ENCODE peak calls at places on chromosomes 12 and 14, in five cellular contexts. One of them, this sample, is unnamed.

GRCh38 chr14:96040836-96041371 is 1.7 kb downstream of the C14orf132 start:
- DNase-seq in HepG2: no peak
- DNase-seq in HCT116: no peak
- DNase-seq in K562: no peak
- DNase-seq in GM12878: no peak
- DNase-seq in this sample: no peak

GRCh38 chr14:61753631-61754030 is 8.6 kb upstream of the SNAPC1 start:
- DNase-seq in HepG2: peak
- DNase-seq in GM12878: no peak
- DNase-seq in HCT116: no peak
- DNase-seq in K562: peak
- DNase-seq in this sample: peak

GRCh38 chr14:92846162-92846897 is 52.2 kb downstream of the GOLGA5 start:
- DNase-seq in HCT116: peak
- DNase-seq in K562: peak
- DNase-seq in GM12878: peak
- DNase-seq in HepG2: no peak
- DNase-seq in this sample: no peak

GRCh38 chr14:78637489-78637888 is 467.3 kb downstream of the NRXN3 start:
- DNase-seq in GM12878: no peak
- DNase-seq in K562: no peak
- DNase-seq in HCT116: no peak
- DNase-seq in HepG2: no peak
- DNase-seq in this sample: no peak

GRCh38 chr14:89848165-89848564 is 106.4 kb downstream of the EFCAB11 start:
- DNase-seq in HepG2: no peak
- DNase-seq in K562: no peak
- DNase-seq in HCT116: no peak
- DNase-seq in GM12878: no peak
- DNase-seq in this sample: no peak

GRCh38 chr12:1815814-1816729 is 4.3 kb upstream of the LRTM2 start:
- DNase-seq in HCT116: no peak
- DNase-seq in K562: no peak
- DNase-seq in GM12878: no peak
- DNase-seq in HepG2: peak
- DNase-seq in this sample: no peak

GRCh38 chr14:76500480-76500879 is 124.5 kb downstream of the ESRRB start:
- DNase-seq in K562: no peak
- DNase-seq in HepG2: no peak
- DNase-seq in HCT116: no peak
- DNase-seq in GM12878: no peak
- DNase-seq in this sample: no peak

GRCh38 chr12:6863586-6864321 is 3.6 kb upstream of the TPI1 start:
- DNase-seq in K562: no peak
- DNase-seq in HCT116: no peak
- DNase-seq in GM12878: no peak
- DNase-seq in HepG2: no peak
- DNase-seq in this sample: no peak

GRCh38 chr14:38171197-38171596 is 36.5 kb upstream of the SSTR1 start:
- DNase-seq in K562: no peak
- DNase-seq in GM12878: no peak
- DNase-seq in HepG2: no peak
- DNase-seq in HCT116: no peak
- DNase-seq in this sample: no peak

GRCh38 chr14:103694572-103695026 is 20.7 kb downstream of the XRCC3 start:
- DNase-seq in HepG2: no peak
- DNase-seq in HCT116: no peak
- DNase-seq in K562: no peak
- DNase-seq in GM12878: no peak
- DNase-seq in this sample: no peak
- TF ChIP-seq JUND in HepG2: no peak
- TF ChIP-seq JUND in HCT116: no peak
- TF ChIP-seq JUND in K562: no peak
- TF ChIP-seq JUND in GM12878: no peak
- TF ChIP-seq JUND in this sample: no peak

GRCh38 chr12:40344312-40344711 is 119.5 kb downstream of the LRRK2 start:
- DNase-seq in HepG2: no peak
- DNase-seq in HCT116: no peak
- DNase-seq in GM12878: no peak
- DNase-seq in K562: no peak
- DNase-seq in this sample: no peak

GRCh38 chr12:40338071-40338470 is 113.3 kb downstream of the LRRK2 start:
- DNase-seq in HepG2: no peak
- DNase-seq in K562: no peak
- DNase-seq in HCT116: no peak
- DNase-seq in GM12878: no peak
- DNase-seq in this sample: no peak

GRCh38 chr12:40336573-40337199 is 111.9 kb downstream of the LRRK2 start:
- DNase-seq in K562: peak
- DNase-seq in HepG2: peak
- DNase-seq in HCT116: no peak
- DNase-seq in GM12878: no peak
- DNase-seq in this sample: peak

GRCh38 chr12:40342010-40342409 is 117.2 kb downstream of the LRRK2 start:
- DNase-seq in GM12878: no peak
- DNase-seq in K562: no peak
- DNase-seq in HCT116: no peak
- DNase-seq in HepG2: no peak
- DNase-seq in this sample: no peak
- TF ChIP-seq JUND in GM12878: no peak
- TF ChIP-seq JUND in K562: no peak
- TF ChIP-seq JUND in HCT116: no peak
- TF ChIP-seq JUND in HepG2: no peak
- TF ChIP-seq JUND in this sample: no peak

GRCh38 chr12:26880625-26881024 is 47.6 kb upstream of the ITPR2 start:
- DNase-seq in GM12878: no peak
- DNase-seq in K562: no peak
- DNase-seq in HCT116: no peak
- DNase-seq in HepG2: no peak
- DNase-seq in this sample: no peak

GRCh38 chr12:26874501-26875296 is 41.7 kb upstream of the ITPR2 start:
- DNase-seq in HCT116: no peak
- DNase-seq in HepG2: no peak
- DNase-seq in K562: peak
- DNase-seq in GM12878: peak
- DNase-seq in this sample: no peak

DNA sequence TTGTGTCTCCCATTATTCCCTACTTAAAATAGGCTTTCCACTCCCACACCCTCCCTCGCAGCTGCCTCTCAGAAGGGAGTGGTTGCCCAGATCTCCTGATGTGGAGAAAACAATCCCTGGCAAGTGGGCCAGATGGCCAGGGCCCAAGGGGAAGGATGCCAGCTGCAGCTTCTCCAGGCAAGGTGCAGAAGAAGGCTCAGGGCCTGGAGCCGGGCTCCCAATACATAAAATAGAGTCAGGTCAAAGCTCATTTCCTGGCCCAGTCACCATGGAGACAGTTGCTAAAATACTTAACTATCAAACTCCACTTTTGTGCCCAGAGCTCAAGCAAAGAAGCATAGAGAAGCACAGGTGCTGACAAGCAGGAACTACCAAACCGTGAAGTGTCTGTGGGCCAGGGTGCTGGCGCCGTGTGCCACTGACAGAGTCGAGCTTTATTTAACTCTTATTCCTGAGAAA is 45.7 kb upstream of the ITPR2 start:
- DNase-seq in K562: no peak
- DNase-seq in HepG2: no peak
- DNase-seq in GM12878: no peak
- DNase-seq in HCT116: no peak
- DNase-seq in this sample: no peak
- TF ChIP-seq JUND in K562: no peak
- TF ChIP-seq JUND in HepG2: no peak
- TF ChIP-seq JUND in GM12878: no peak
- TF ChIP-seq JUND in HCT116: no peak
- TF ChIP-seq JUND in this sample: no peak

GRCh38 chr12:117013726-117014125 is 85.5 kb downstream of the TESC start:
- DNase-seq in K562: no peak
- DNase-seq in GM12878: no peak
- DNase-seq in HepG2: no peak
- DNase-seq in HCT116: no peak
- DNase-seq in this sample: no peak

GRCh38 chr12:117012189-117012805 is 86.9 kb downstream of the TESC start:
- DNase-seq in HCT116: no peak
- DNase-seq in HepG2: no peak
- DNase-seq in GM12878: no peak
- DNase-seq in K562: no peak
- DNase-seq in this sample: no peak

GRCh38 chr12:117014342-117014887 is 84.8 kb downstream of the TESC start:
- DNase-seq in HCT116: no peak
- DNase-seq in HepG2: no peak
- DNase-seq in K562: no peak
- DNase-seq in GM12878: no peak
- DNase-seq in this sample: no peak

GRCh38 chr12:117018276-117018675 is 80.9 kb downstream of the TESC start:
- DNase-seq in K562: no peak
- DNase-seq in HepG2: no peak
- DNase-seq in HCT116: no peak
- DNase-seq in GM12878: no peak
- DNase-seq in this sample: no peak

DNA sequence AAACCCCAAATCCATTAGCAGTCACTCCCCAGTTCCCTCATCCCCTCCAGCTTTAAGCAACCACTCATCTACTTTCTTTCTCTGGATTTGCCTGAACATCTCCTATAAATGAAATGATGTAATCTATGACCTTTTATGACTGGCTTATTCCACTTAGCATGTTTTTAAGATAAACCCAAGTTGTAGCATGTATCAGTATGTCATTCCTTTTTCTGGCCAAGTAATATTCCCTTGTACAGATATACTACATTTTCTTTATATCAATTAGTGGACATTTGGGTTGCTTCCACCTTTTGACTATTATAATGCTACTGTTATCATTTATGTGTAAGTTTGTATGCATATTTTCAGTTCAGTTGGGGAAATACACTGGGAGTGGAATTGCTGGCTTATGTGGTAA is 83.4 kb downstream of the TESC start:
- DNase-seq in GM12878: no peak
- DNase-seq in K562: no peak
- DNase-seq in HepG2: no peak
- DNase-seq in HCT116: no peak
- DNase-seq in this sample: no peak
- TF ChIP-seq JUND in GM12878: no peak
- TF ChIP-seq JUND in K562: no peak
- TF ChIP-seq JUND in HepG2: no peak
- TF ChIP-seq JUND in HCT116: no peak
- TF ChIP-seq JUND in this sample: no peak

GRCh38 chr12:101671157-101671791 is 26.2 kb upstream of the CHPT1 start:
- DNase-seq in HepG2: no peak
- DNase-seq in HCT116: no peak
- DNase-seq in K562: no peak
- DNase-seq in GM12878: peak
- DNase-seq in this sample: peak
- TF ChIP-seq JUND in HepG2: no peak
- TF ChIP-seq JUND in HCT116: no peak
- TF ChIP-seq JUND in K562: no peak
- TF ChIP-seq JUND in GM12878: no peak
- TF ChIP-seq JUND in this sample: no peak

DNA sequence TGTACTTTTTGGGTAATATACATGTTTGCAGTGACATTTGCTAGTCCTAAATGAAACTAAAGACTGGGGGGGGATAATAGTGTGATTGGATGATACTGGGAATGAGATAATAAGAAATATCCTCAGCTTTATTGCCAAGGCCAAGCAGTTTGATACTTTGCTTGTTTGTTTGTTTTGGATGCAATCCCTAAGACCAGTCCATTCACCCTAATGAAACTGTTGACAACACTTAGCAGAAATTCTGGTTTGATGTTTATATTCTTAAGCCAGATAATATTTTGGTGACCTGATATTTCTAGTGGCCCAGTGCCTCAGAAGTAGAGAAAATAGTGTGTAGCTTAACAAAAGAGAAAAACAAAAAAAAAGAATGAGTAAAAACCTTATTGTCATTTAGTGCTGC is 1.8 kb downstream of the PHC1 start:
- DNase-seq in GM12878: no peak
- DNase-seq in K562: no peak
- DNase-seq in HepG2: no peak
- DNase-seq in HCT116: no peak
- DNase-seq in this sample: no peak
- TF ChIP-seq JUND in GM12878: no peak
- TF ChIP-seq JUND in K562: no peak
- TF ChIP-seq JUND in HepG2: no peak
- TF ChIP-seq JUND in HCT116: no peak
- TF ChIP-seq JUND in this sample: no peak